ENCODE peak calls at places on chromosomes 11 and 22, in six cellular contexts. J is nephron progenitor cell, T is AG04449, G is NB4, X is fibroblast of the aortic adventitia, S is HFFc6. P is an unnamed sample.

GRCh38 chr11:124718801-124719200 is 20.9 kb upstream of the NRGN start:
- DNase-seq in T (no peak), X (no peak), J (no peak), G (no peak), S (no peak), P (no peak)

GRCh38 chr11:67633758-67634365 is 4.1 kb upstream of the NUDT8 start:
- DNase-seq in X (no peak), G (no peak), T (no peak), S (no peak), J (no peak), P (no peak)

GRCh38 chr11:45859661-45860140 is 12.4 kb downstream of the CRY2 start:
- DNase-seq in X (peak), S (peak), G (no peak), J (peak), T (peak), P (no peak)

GRCh38 chr22:49106136-49106930 is 721.3 kb downstream of the BRD1 start:
- DNase-seq in G (no peak), X (no peak), T (no peak), J (peak), S (no peak), P (no peak)

GRCh38 chr22:27879923-27880322 is 39.1 kb downstream of the PITPNB start:
- DNase-seq in J (peak), X (peak), G (peak), S (peak), T (no peak), P (peak)

GRCh38 chr11:13052130-13052541 is 43.0 kb downstream of the RASSF10 start:
- DNase-seq in S (no peak), X (no peak), J (no peak), G (no peak), T (no peak), P (no peak)

GRCh38 chr22:44689173-44689572 is 12.8 kb upstream of the PRR5 start:
- DNase-seq in J (no peak), G (no peak), S (no peak), T (no peak), X (peak), P (no peak)

GRCh38 chr11:126293726-126294125 is 10.1 kb upstream of the DCPS start:
- DNase-seq in X (no peak), T (no peak), G (no peak), S (no peak), J (no peak), P (no peak)

GRCh38 chr11:120645639-120646038 is 134.1 kb downstream of the GRIK4 start:
- DNase-seq in X (no peak), J (peak), T (no peak), G (no peak), S (no peak), P (no peak)

GRCh38 chr11:2369320-2369719 is 7.8 kb upstream of the CD81 start:
- DNase-seq in X (no peak), J (no peak), T (no peak), S (no peak), G (no peak), P (no peak)

GRCh38 chr11:91350931-91351330 is 873.7 kb upstream of the FAT3 start:
- DNase-seq in J (no peak), T (no peak), X (no peak), S (no peak), G (no peak), P (no peak)

GRCh38 chr11:105611837-105612480 is 2.1 kb downstream of the GRIA4 start:
- DNase-seq in S (no peak), T (no peak), G (no peak), J (no peak), X (no peak), P (peak)

GRCh38 chr22:31150615-31151014 is 9.4 kb upstream of the RNF185 start:
- DNase-seq in J (no peak), S (no peak), T (no peak), G (no peak), X (no peak), P (no peak)

GRCh38 chr22:31154975-31155374 is 5.0 kb upstream of the RNF185 start:
- DNase-seq in X (no peak), S (no peak), T (no peak), G (no peak), J (no peak), P (no peak)

GRCh38 chr22:31153357-31153756 is 6.6 kb upstream of the RNF185 start:
- DNase-seq in G (no peak), T (no peak), X (no peak), J (no peak), S (no peak), P (no peak)

GRCh38 chr22:31151872-31152271 is 8.1 kb upstream of the RNF185 start:
- DNase-seq in X (no peak), J (no peak), S (no peak), T (no peak), G (no peak), P (no peak)

DNA sequence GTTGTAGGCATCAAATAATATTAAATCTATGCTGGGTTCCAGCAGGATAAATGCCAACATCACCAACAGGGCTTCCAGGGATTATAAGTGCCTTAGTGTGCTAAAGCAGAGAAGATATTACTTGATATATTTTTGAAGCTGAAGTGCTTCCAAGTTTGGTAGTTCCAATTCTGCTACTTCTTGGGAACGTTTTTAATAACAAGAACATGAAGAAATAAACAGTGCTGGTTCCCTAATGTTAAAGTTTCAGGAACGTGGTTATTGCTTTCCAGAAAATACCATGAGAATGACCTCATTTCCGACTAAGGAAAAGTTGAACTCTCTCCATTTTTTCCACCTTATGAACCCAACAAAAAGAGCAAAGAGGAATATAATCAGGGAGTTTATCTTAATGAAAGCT is 4.6 kb upstream of the RNF185 start:
- DNase-seq in G (no peak), T (peak), J (no peak), S (peak), X (peak), P (no peak)
- TF ChIP-seq CTCF in G (no peak), T (no peak), J (no peak), S (no peak), X (no peak), P (no peak)

GRCh38 chr11:133595998-133596590 is 63.8 kb upstream of the OPCML start:
- DNase-seq in S (no peak), T (no peak), J (no peak), X (no peak), G (no peak), P (no peak)

GRCh38 chr11:133600876-133601275 is 68.6 kb upstream of the OPCML start:
- DNase-seq in G (no peak), T (no peak), X (no peak), J (no peak), S (no peak), P (no peak)

GRCh38 chr11:133598879-133599278 is 66.6 kb upstream of the OPCML start:
- DNase-seq in G (no peak), S (no peak), X (no peak), J (no peak), T (no peak), P (no peak)

GRCh38 chr11:133597236-133597635 is 64.9 kb upstream of the OPCML start:
- DNase-seq in J (no peak), G (no peak), T (no peak), S (no peak), X (no peak), P (no peak)
- TF ChIP-seq CTCF in J (no peak), G (no peak), T (no peak), S (no peak), X (no peak), P (no peak)

GRCh38 chr11:74620537-74620936 is 28.2 kb downstream of the POLD3 start:
- DNase-seq in G (no peak), T (peak), S (no peak), J (no peak), X (peak), P (no peak)
- TF ChIP-seq CTCF in G (no peak), T (no peak), S (no peak), J (no peak), X (no peak), P (no peak)

GRCh38 chr11:72786305-72787261 is 7.3 kb downstream of the STARD10 start:
- DNase-seq in T (no peak), X (no peak), S (no peak), J (no peak), G (no peak), P (no peak)

GRCh38 chr11:72787262-72788104 is 6.4 kb downstream of the STARD10 start:
- DNase-seq in G (peak), T (no peak), J (no peak), S (no peak), X (no peak), P (peak)

GRCh38 chr11:72792437-72793021 is 1.3 kb downstream of the STARD10 start:
- DNase-seq in X (no peak), T (no peak), S (no peak), G (no peak), J (no peak), P (peak)

GRCh38 chr11:72788250-72788649 is 5.6 kb downstream of the STARD10 start:
- DNase-seq in T (no peak), S (no peak), G (no peak), J (no peak), X (no peak), P (no peak)

GRCh38 chr11:72789493-72790131 is 4.2 kb downstream of the STARD10 start:
- DNase-seq in J (no peak), G (no peak), X (peak), S (peak), T (no peak), P (no peak)
- TF ChIP-seq CTCF in J (no peak), G (no peak), X (no peak), S (no peak), T (no peak), P (no peak)

DNA sequence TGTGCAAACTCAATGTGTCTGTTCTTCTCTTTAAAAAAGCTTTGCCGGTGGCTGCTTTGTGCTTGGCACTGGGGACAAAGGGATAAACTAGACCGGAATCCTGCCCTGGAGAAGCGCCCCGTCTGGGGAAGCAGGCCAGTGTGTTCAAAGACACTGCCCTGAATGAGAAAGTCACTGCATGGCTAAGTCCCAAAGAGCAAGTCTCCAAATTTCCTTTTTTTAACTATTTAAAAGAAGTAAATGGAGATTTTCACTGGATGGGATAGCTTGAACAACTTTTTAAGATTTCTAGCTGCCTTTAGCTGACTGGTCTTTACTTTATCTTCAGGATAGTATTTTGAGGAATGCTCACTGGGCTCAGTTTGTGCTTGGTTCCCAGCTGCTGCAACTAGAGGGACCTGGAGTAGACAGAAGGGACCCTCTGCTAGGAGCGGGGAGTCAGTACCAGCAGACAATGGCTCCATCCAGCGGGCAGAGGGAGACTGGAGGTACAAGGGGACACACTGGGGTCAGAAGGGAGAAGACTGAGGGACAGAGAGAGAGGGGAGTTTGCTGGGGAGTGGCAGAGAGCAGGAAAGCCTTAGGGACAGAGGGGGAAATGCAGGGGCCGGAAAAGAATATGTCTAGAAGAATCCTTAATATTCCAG is 22.2 kb upstream of the ACER3 start:
- DNase-seq in S (no peak), X (peak), J (peak), G (peak), T (no peak), P (no peak)
- TF ChIP-seq CTCF in S (peak), X (peak), J (no peak), G (no peak), T (peak), P (no peak)

P was measured in GM20000.